ENCODE peak calls at places on chromosomes 7 and 10, in five cellular contexts. Z is iris pigment epithelial cell, F is NCI-H1105 treated with DMSO at 0.1 percent for 48 hours, A is pancreas, J is T-helper 2 cell. O is an unnamed sample.

GRCh38 chr10:78964274-78964951 is 104.4 kb upstream of the ZMIZ1 start:
- DNase-seq in J (no peak), F (no peak), Z (no peak), A (no peak), O (no peak)

GRCh38 chr10:31315453-31315852 is 3.6 kb upstream of the ZEB1 start:
- DNase-seq in A (no peak), J (no peak), F (no peak), Z (peak; percentile 50), O (peak; percentile 82)

GRCh38 chr10:71161429-71161828 is 50.9 kb upstream of the UNC5B start:
- DNase-seq in A (no peak), F (no peak), Z (peak; percentile 34), J (no peak), O (peak; percentile 6)

GRCh38 chr7:114645451-114645850 is 230.8 kb downstream of the FOXP2 start:
- DNase-seq in Z (no peak), F (peak; percentile 97), A (no peak), J (no peak), O (no peak)

GRCh38 chr7:25832456-25832855 is 319.5 kb upstream of the NFE2L3 start:
- DNase-seq in J (no peak), A (no peak), Z (no peak), F (no peak), O (no peak)

GRCh38 chr7:143900230-143900766 is 1.7 kb downstream of the TCAF1 start:
- DNase-seq in F (no peak), J (no peak), A (no peak), Z (peak; percentile 59), O (peak; percentile 78)

GRCh38 chr7:80350430-80350829 is 161.4 kb downstream of the GNAT3 start:
- DNase-seq in Z (no peak), A (no peak), J (no peak), F (no peak), O (no peak)

GRCh38 chr7:79709574-79710409 is 256.3 kb upstream of the MAGI2 start:
- DNase-seq in A (no peak), J (no peak), F (peak; percentile 75), Z (peak; percentile 61), O (peak; percentile 56)

GRCh38 chr7:121126801-121127534 is 138.5 kb downstream of the CPED1 start:
- DNase-seq in J (no peak), Z (peak; percentile 46), F (peak; percentile 45), A (no peak), O (peak; percentile 27)

GRCh38 chr7:133300097-133300496 is 47.2 kb downstream of the EXOC4 start:
- DNase-seq in J (no peak), Z (no peak), A (no peak), F (no peak), O (no peak)

GRCh38 chr10:78313636-78314035 is 280.0 kb downstream of the RPS24 start:
- DNase-seq in F (no peak), J (no peak), A (no peak), Z (no peak), O (no peak)

GRCh38 chr10:32357056-32357735 is 10.2 kb upstream of the EPC1 start:
- DNase-seq in Z (no peak), A (no peak), J (peak; percentile 59), F (no peak), O (no peak)

GRCh38 chr7:55411844-55412243 is 46.7 kb downstream of the LANCL2 start:
- DNase-seq in F (no peak), Z (no peak), J (no peak), A (no peak), O (no peak)

GRCh38 chr7:132771301-132771730 is 195.0 kb upstream of the PLXNA4 start:
- DNase-seq in F (no peak), A (no peak), J (no peak), Z (no peak), O (no peak)

GRCh38 chr10:130206216-130206737 is 70.1 kb downstream of the GLRX3 start:
- DNase-seq in J (no peak), F (no peak), A (no peak), Z (no peak), O (no peak)

GRCh38 chr10:132739225-132739613 is 46.7 kb downstream of the NKX6-2 start:
- DNase-seq in F (no peak), A (no peak), J (no peak), Z (no peak), O (no peak)

GRCh38 chr10:49488056-49488455 is 50.9 kb downstream of the ERCC6 start:
- DNase-seq in Z (no peak), J (no peak), F (peak; percentile 91), A (no peak), O (no peak)

GRCh38 chr7:158157460-158157859 is 430.2 kb downstream of the PTPRN2 start:
- DNase-seq in F (no peak), Z (no peak), J (no peak), A (no peak), O (no peak)

GRCh38 chr7:148699024-148699771 is 495 bp downstream of the CUL1 start:
- DNase-seq in A (peak; percentile 83), Z (peak; percentile 63), J (peak; percentile 38), F (peak; percentile 22), O (peak; percentile 45)

GRCh38 chr10:129140861-129141260 is 326.2 kb upstream of the MGMT start:
- DNase-seq in A (no peak), F (no peak), J (no peak), Z (no peak), O (no peak)

GRCh38 chr7:25427721-25428120 is 199.4 kb upstream of the NPVF start:
- DNase-seq in A (no peak), Z (no peak), J (no peak), F (no peak), O (no peak)

GRCh38 chr7:36048141-36048901 is 104.7 kb upstream of the EEPD1 start:
- DNase-seq in F (no peak), J (no peak), Z (peak; percentile 97), A (no peak), O (peak; percentile 83)

GRCh38 chr7:101782886-101783285 is 34.5 kb upstream of the CUX1 start:
- DNase-seq in F (no peak), Z (no peak), J (no peak), A (no peak), O (no peak)

GRCh38 chr10:95742529-95742884 is 13.5 kb upstream of the ENTPD1 start:
- DNase-seq in F (peak; percentile 61), A (no peak), Z (peak; percentile 53), J (no peak), O (peak; percentile 5)

GRCh38 chr7:19519443-19519977 is 189.3 kb downstream of the POLR1F start:
- DNase-seq in A (no peak), F (peak; percentile 24), Z (peak; percentile 77), J (no peak), O (no peak)

GRCh38 chr10:59968705-59969104 is 62.3 kb upstream of the CCDC6 start:
- DNase-seq in Z (no peak), A (no peak), F (no peak), J (no peak), O (no peak)

GRCh38 chr10:78913219-78914059 is 155.3 kb upstream of the ZMIZ1 start:
- DNase-seq in A (peak; percentile 96), J (no peak), F (peak; percentile 80), Z (no peak), O (no peak)

GRCh38 chr10:75532253-75532924 is 101.0 kb downstream of the LRMDA start:
- DNase-seq in J (no peak), A (no peak), F (no peak), Z (peak; percentile 41), O (peak; percentile 8)

GRCh38 chr10:70459771-70460490 is 18.4 kb upstream of the NODAL start:
- DNase-seq in F (no peak), Z (no peak), J (no peak), A (no peak), O (no peak)

GRCh38 chr10:36720931-36721330 is 404.5 kb upstream of the ANKRD30A start:
- DNase-seq in F (no peak), Z (peak; percentile 37), J (no peak), A (no peak), O (no peak)

GRCh38 chr10:72145657-72146450 is 57.5 kb upstream of the SPOCK2 start:
- DNase-seq in Z (no peak), F (no peak), J (no peak), A (no peak), O (no peak)

GRCh38 chr7:117269417-117269816 is 53.4 kb downstream of the WNT2 start:
- DNase-seq in Z (peak; percentile 98), F (no peak), A (no peak), J (no peak), O (peak; percentile 98)

GRCh38 chr7:123836656-123837055 is 8.3 kb upstream of the HYAL4 start:
- DNase-seq in A (no peak), Z (no peak), J (no peak), F (no peak), O (no peak)

GRCh38 chr10:59079386-59080226 is 96.8 kb upstream of the PHYHIPL start:
- DNase-seq in A (no peak), Z (peak; percentile 75), F (no peak), J (no peak), O (peak; percentile 75)

GRCh38 chr7:4707980-4708411 is 25.9 kb downstream of the FOXK1 start:
- DNase-seq in A (peak; percentile 25), Z (no peak), F (no peak), J (no peak), O (no peak)